ENCODE peak calls at places on chromosome 7, in nine cellular contexts. C is IMR-90, Y is spleen, Q is heart left ventricle, P is adrenal gland, E is NB4, T is body of pancreas, D is Peyer's patch, O is uterus. N is an unnamed sample.

GRCh38 chr7:139330333-139331030 is 10.7 kb upstream of the FMC1 start:
- DNase-seq in C (no peak), Y (no peak), Q (no peak), P (no peak), E (no peak), T (no peak), D (no peak), O (no peak), N (no peak)

GRCh38 chr7:79212334-79212733 is 241.1 kb downstream of the MAGI2 start:
- DNase-seq in C (no peak), Y (no peak), Q (no peak), P (no peak), E (no peak), T (no peak), D (no peak), O (no peak), N (no peak)

GRCh38 chr7:128867842-128868623 is 5.4 kb downstream of the ATP6V1F start:
- DNase-seq in C (peak; percentile 51), Y (no peak), Q (no peak), P (no peak), E (no peak), T (peak; percentile 24), D (peak; percentile 55), O (no peak), N (no peak)

GRCh38 chr7:121313793-121314676 is 14.8 kb upstream of the WNT16 start:
- DNase-seq in C (no peak), Y (no peak), Q (no peak), P (no peak), E (no peak), T (no peak), D (no peak), O (no peak), N (no peak)

GRCh38 chr7:129739427-129739826 is 127.9 kb downstream of the NRF1 start:
- DNase-seq in C (peak; percentile 76), Y (no peak), Q (peak; percentile 61), P (peak; percentile 38), E (no peak), T (peak; percentile 49), D (no peak), O (no peak), N (no peak)

GRCh38 chr7:94874036-94874745 is 33.2 kb upstream of the PPP1R9A start:
- DNase-seq in C (no peak), Y (no peak), Q (no peak), P (no peak), E (no peak), T (no peak), D (no peak), O (no peak), N (no peak)

GRCh38 chr7:135349746-135350145 is 116.1 kb downstream of the STRA8 start:
- DNase-seq in C (peak; percentile 67), Y (no peak), Q (no peak), P (no peak), E (no peak), T (no peak), D (no peak), O (no peak), N (no peak)

GRCh38 chr7:64888901-64889685 is 14.0 kb upstream of the ZNF273 start:
- DNase-seq in C (no peak), Y (peak; percentile 88), Q (no peak), P (no peak), E (peak; percentile 76), T (peak; percentile 49), D (peak; percentile 55), O (no peak), N (peak; percentile 65)

GRCh38 chr7:75983471-75984129 is 10.8 kb downstream of the TMEM120A start:
- DNase-seq in C (no peak), Y (peak; percentile 40), Q (peak; percentile 33), P (peak; percentile 59), E (no peak), T (no peak), D (no peak), O (peak; percentile 17), N (no peak)

GRCh38 chr7:22387583-22387982 is 30.6 kb upstream of the RAPGEF5 start:
- DNase-seq in C (peak; percentile 18), Y (no peak), Q (peak; percentile 28), P (no peak), E (no peak), T (peak; percentile 27), D (no peak), O (peak; percentile 20), N (no peak)

GRCh38 chr7:36742911-36743775 is 18.8 kb upstream of the AOAH start:
- DNase-seq in C (no peak), Y (no peak), Q (no peak), P (no peak), E (peak; percentile 66), T (peak; percentile 53), D (no peak), O (no peak), N (no peak)

GRCh38 chr7:82029236-82029635 is 259.4 kb upstream of the HGF start:
- DNase-seq in C (no peak), Y (no peak), Q (no peak), P (no peak), E (no peak), T (no peak), D (no peak), O (no peak), N (no peak)

GRCh38 chr7:114082934-114083647 is 164.3 kb upstream of the PPP1R3A start:
- DNase-seq in C (no peak), Y (peak; percentile 72), Q (peak; percentile 38), P (no peak), E (no peak), T (peak; percentile 13), D (peak; percentile 52), O (peak; percentile 24), N (no peak)

GRCh38 chr7:43850348-43851116 is 18.8 kb downstream of the MRPS24 start:
- DNase-seq in C (no peak), Y (no peak), Q (no peak), P (no peak), E (peak; percentile 90), T (no peak), D (no peak), O (no peak), N (no peak)

GRCh38 chr7:158657189-158657746 is 47.3 kb downstream of the NCAPG2 start:
- DNase-seq in C (no peak), Y (no peak), Q (no peak), P (no peak), E (no peak), T (peak; percentile 61), D (no peak), O (no peak), N (no peak)

GRCh38 chr7:26191974-26192479 is 8.5 kb downstream of the HNRNPA2B1 start:
- DNase-seq in C (no peak), Y (no peak), Q (no peak), P (no peak), E (no peak), T (no peak), D (no peak), O (no peak), N (no peak)

GRCh38 chr7:26193432-26194206 is 6.9 kb downstream of the HNRNPA2B1 start:
- DNase-seq in C (no peak), Y (no peak), Q (no peak), P (no peak), E (no peak), T (no peak), D (no peak), O (no peak), N (no peak)

GRCh38 chr7:26191233-26191973 is 9.1 kb downstream of the HNRNPA2B1 start:
- DNase-seq in C (no peak), Y (no peak), Q (no peak), P (no peak), E (no peak), T (no peak), D (no peak), O (no peak), N (no peak)

GRCh38 chr7:26190417-26190869 is 10.1 kb downstream of the HNRNPA2B1 start:
- DNase-seq in C (no peak), Y (no peak), Q (no peak), P (no peak), E (no peak), T (no peak), D (no peak), O (no peak), N (no peak)

GRCh38 chr7:26192485-26193087 is 8.0 kb downstream of the HNRNPA2B1 start:
- DNase-seq in C (no peak), Y (no peak), Q (no peak), P (no peak), E (peak; percentile 57), T (no peak), D (no peak), O (no peak), N (no peak)
- TF ChIP-seq POLR2A in C (no peak), Y (no peak), Q (no peak), P (no peak), E (no peak), T (peak; percentile 4), D (no peak), O (no peak), N (no peak)

GRCh38 chr7:5421626-5422323 is 1.9 kb downstream of the TNRC18 start:
- DNase-seq in C (peak; percentile 82), Y (peak; percentile 84), Q (peak; percentile 61), P (peak; percentile 65), E (peak; percentile 81), T (peak; percentile 73), D (peak; percentile 77), O (peak; percentile 57), N (peak; percentile 64)
- TF ChIP-seq POLR2A in C (peak; percentile 22), Y (no peak), Q (no peak), P (no peak), E (no peak), T (peak; percentile 60), D (peak; percentile 53), O (peak; percentile 58), N (peak; percentile 25)

GRCh38 chr7:32941996-32942782 is 15.1 kb upstream of the FKBP9 start:
- DNase-seq in C (peak; percentile 32), Y (peak; percentile 92), Q (peak; percentile 81), P (peak; percentile 63), E (peak; percentile 93), T (peak; percentile 66), D (peak; percentile 81), O (peak; percentile 74), N (peak; percentile 86)
- TF ChIP-seq POLR2A in C (no peak), Y (no peak), Q (no peak), P (no peak), E (peak; percentile 17), T (no peak), D (no peak), O (peak; percentile 12), N (no peak)

GRCh38 chr7:108000875-108001758 is 1.8 kb downstream of the LAMB1 start:
- DNase-seq in C (peak; percentile 30), Y (no peak), Q (peak; percentile 58), P (peak; percentile 48), E (no peak), T (peak; percentile 36), D (peak; percentile 67), O (peak; percentile 39), N (no peak)

GRCh38 chr7:108004220-108005142 is 1.5 kb upstream of the LAMB1 start:
- DNase-seq in C (peak; percentile 70), Y (no peak), Q (no peak), P (no peak), E (no peak), T (peak; percentile 73), D (peak; percentile 52), O (peak; percentile 25), N (no peak)

GRCh38 chr7:108001759-108002725 is 919 bp downstream of the LAMB1 start:
- DNase-seq in C (peak; percentile 41), Y (no peak), Q (no peak), P (no peak), E (no peak), T (peak; percentile 14), D (no peak), O (peak; percentile 60), N (no peak)

GRCh38 chr7:108003591-108003935 is 602 bp upstream of the LAMB1 start:
- DNase-seq in C (no peak), Y (no peak), Q (no peak), P (no peak), E (no peak), T (no peak), D (no peak), O (no peak), N (no peak)

GRCh38 chr7:108002726-108003590 is at the start of gene LAMB1:
- DNase-seq in C (peak; percentile 65), Y (peak; percentile 72), Q (peak; percentile 84), P (peak; percentile 56), E (no peak), T (peak; percentile 82), D (peak; percentile 81), O (peak; percentile 79), N (peak; percentile 7)
- TF ChIP-seq POLR2A in C (peak; percentile 23), Y (no peak), Q (no peak), P (no peak), E (no peak), T (peak; percentile 76), D (peak; percentile 49), O (peak; percentile 44), N (no peak)